ENCODE peak calls at places on chromosomes 4 and X, in five cellular contexts. One of them, this sample, is unnamed.
A peak's percentile ranks its signal among the peaks of the same experiment; 100 is the strongest.

GRCh38 chr4:139950568-139950967 is 203.4 kb downstream of the MAML3 start:
- DNase-seq in ELR: peak; percentile 21
- DNase-seq in EH: peak; percentile 68
- DNase-seq in NCI-H526 treated with DMSO at 0.1 percent for 48 hours: no peak
- DNase-seq in tibial nerve: no peak
- DNase-seq in this sample: no peak

GRCh38 chr4:185204238-185204910 is 574 bp upstream of the CFAP97 start:
- DNase-seq in ELR: peak; percentile 43
- DNase-seq in EH: peak; percentile 27
- DNase-seq in NCI-H526 treated with DMSO at 0.1 percent for 48 hours: no peak
- DNase-seq in tibial nerve: no peak
- DNase-seq in this sample: peak; percentile 21

GRCh38 chr4:157739237-157739636 is 433.6 kb downstream of the GASK1B start:
- DNase-seq in ELR: peak; percentile 66
- DNase-seq in EH: no peak
- DNase-seq in NCI-H526 treated with DMSO at 0.1 percent for 48 hours: no peak
- DNase-seq in tibial nerve: no peak
- DNase-seq in this sample: no peak

GRCh38 chr4:79964715-79965345 is 108.2 kb downstream of the ANTXR2 start:
- DNase-seq in ELR: no peak
- DNase-seq in EH: no peak
- DNase-seq in NCI-H526 treated with DMSO at 0.1 percent for 48 hours: no peak
- DNase-seq in tibial nerve: no peak
- DNase-seq in this sample: no peak

GRCh38 chrX:41291309-41291708 is 42.7 kb upstream of the DDX3X start:
- DNase-seq in ELR: no peak
- DNase-seq in EH: no peak
- DNase-seq in NCI-H526 treated with DMSO at 0.1 percent for 48 hours: no peak
- DNase-seq in tibial nerve: no peak
- DNase-seq in this sample: no peak

GRCh38 chr4:111399523-111400135 is 745.6 kb upstream of the FAM241A start:
- DNase-seq in ELR: peak; percentile 13
- DNase-seq in EH: no peak
- DNase-seq in NCI-H526 treated with DMSO at 0.1 percent for 48 hours: no peak
- DNase-seq in tibial nerve: no peak
- DNase-seq in this sample: peak; percentile 6

GRCh38 chr4:180060159-180060889 is 2182.9 kb upstream of the TENM3 start:
- DNase-seq in ELR: peak; percentile 62
- DNase-seq in EH: no peak
- DNase-seq in NCI-H526 treated with DMSO at 0.1 percent for 48 hours: no peak
- DNase-seq in tibial nerve: no peak
- DNase-seq in this sample: peak; percentile 37

GRCh38 chr4:87073570-87074470 is 139.0 kb downstream of the AFF1 start:
- DNase-seq in ELR: no peak
- DNase-seq in EH: no peak
- DNase-seq in NCI-H526 treated with DMSO at 0.1 percent for 48 hours: peak; percentile 72
- DNase-seq in tibial nerve: no peak
- DNase-seq in this sample: peak; percentile 62

GRCh38 chr4:110073045-110073845 is 125.2 kb downstream of the ELOVL6 start:
- DNase-seq in ELR: no peak
- DNase-seq in EH: no peak
- DNase-seq in NCI-H526 treated with DMSO at 0.1 percent for 48 hours: no peak
- DNase-seq in tibial nerve: no peak
- DNase-seq in this sample: peak; percentile 11

GRCh38 chrX:110228453-110228852 is 89.4 kb downstream of the AMMECR1 start:
- DNase-seq in ELR: no peak
- DNase-seq in EH: no peak
- DNase-seq in NCI-H526 treated with DMSO at 0.1 percent for 48 hours: no peak
- DNase-seq in tibial nerve: no peak
- DNase-seq in this sample: no peak